ENCODE peak calls at places on chromosomes 3 and 15, in four cellular contexts. One of them, this sample, is unnamed.

GRCh38 chr3:105606052-105606451 is 239.3 kb downstream of the ALCAM start:
- DNase-seq in heart right ventricle: no peak
- DNase-seq in stomach: no peak
- DNase-seq in psoas muscle: no peak
- DNase-seq in this sample: no peak

GRCh38 chr15:63379492-63380150 is 2.0 kb downstream of the CA12 start:
- DNase-seq in heart right ventricle: no peak
- DNase-seq in psoas muscle: no peak
- DNase-seq in stomach: no peak
- DNase-seq in this sample: no peak

GRCh38 chr3:195118671-195119070 is 152.3 kb downstream of the XXYLT1 start:
- DNase-seq in heart right ventricle: no peak
- DNase-seq in stomach: no peak
- DNase-seq in psoas muscle: no peak
- DNase-seq in this sample: no peak

GRCh38 chr3:29141912-29142262 is 139.0 kb upstream of the RBMS3 start:
- DNase-seq in stomach: no peak
- DNase-seq in psoas muscle: no peak
- DNase-seq in heart right ventricle: no peak
- DNase-seq in this sample: no peak

GRCh38 chr3:147113293-147114045 is 292.9 kb downstream of the ZIC4 start:
- DNase-seq in stomach: no peak
- DNase-seq in heart right ventricle: no peak
- DNase-seq in psoas muscle: no peak
- DNase-seq in this sample: no peak

GRCh38 chr3:58999134-58999778 is 50.6 kb downstream of the CFAP20DC start:
- DNase-seq in stomach: no peak
- DNase-seq in psoas muscle: no peak
- DNase-seq in heart right ventricle: no peak
- DNase-seq in this sample: no peak

GRCh38 chr3:120689395-120689794 is 7.4 kb upstream of the HGD start:
- DNase-seq in heart right ventricle: no peak
- DNase-seq in psoas muscle: no peak
- DNase-seq in stomach: no peak
- DNase-seq in this sample: no peak

GRCh38 chr15:45664451-45664850 is 29.6 kb downstream of the SQOR start:
- DNase-seq in heart right ventricle: no peak
- DNase-seq in psoas muscle: no peak
- DNase-seq in stomach: no peak
- DNase-seq in this sample: no peak

GRCh38 chr3:150875548-150875947 is 29.7 kb downstream of the MINDY4B start:
- DNase-seq in stomach: no peak
- DNase-seq in heart right ventricle: no peak
- DNase-seq in psoas muscle: no peak
- DNase-seq in this sample: no peak

GRCh38 chr3:56064684-56065083 is 403.6 kb downstream of the ERC2 start:
- DNase-seq in heart right ventricle: no peak
- DNase-seq in psoas muscle: no peak
- DNase-seq in stomach: no peak
- DNase-seq in this sample: no peak

GRCh38 chr15:39362832-39363561 is 217.9 kb upstream of the THBS1 start:
- DNase-seq in psoas muscle: no peak
- DNase-seq in stomach: no peak
- DNase-seq in heart right ventricle: no peak
- DNase-seq in this sample: no peak

GRCh38 chr3:194508486-194509449 is 22.0 kb upstream of the ATP13A3 start:
- DNase-seq in psoas muscle: no peak
- DNase-seq in heart right ventricle: no peak
- DNase-seq in stomach: no peak
- DNase-seq in this sample: no peak

GRCh38 chr3:86175593-86175992 is 815.4 kb downstream of the VGLL3 start:
- DNase-seq in heart right ventricle: no peak
- DNase-seq in psoas muscle: no peak
- DNase-seq in stomach: no peak
- DNase-seq in this sample: no peak

GRCh38 chr3:21942328-21942727 is 191.3 kb upstream of the ZNF385D start:
- DNase-seq in psoas muscle: peak
- DNase-seq in heart right ventricle: no peak
- DNase-seq in stomach: no peak
- DNase-seq in this sample: no peak

GRCh38 chr3:184740509-184741258 is 28.8 kb upstream of the MAGEF1 start:
- DNase-seq in stomach: peak
- DNase-seq in heart right ventricle: no peak
- DNase-seq in psoas muscle: no peak
- DNase-seq in this sample: no peak
- H3K27ac ChIP-seq in stomach: no peak
- H3K27ac ChIP-seq in heart right ventricle: no peak
- H3K27ac ChIP-seq in psoas muscle: no peak
- H3K27ac ChIP-seq in this sample: no peak

GRCh38 chr3:153880493-153880892 is 240.7 kb upstream of the ARHGEF26 start:
- DNase-seq in stomach: no peak
- DNase-seq in psoas muscle: no peak
- DNase-seq in heart right ventricle: no peak
- DNase-seq in this sample: no peak
- H3K27ac ChIP-seq in stomach: no peak
- H3K27ac ChIP-seq in psoas muscle: no peak
- H3K27ac ChIP-seq in heart right ventricle: no peak
- H3K27ac ChIP-seq in this sample: no peak

DNA sequence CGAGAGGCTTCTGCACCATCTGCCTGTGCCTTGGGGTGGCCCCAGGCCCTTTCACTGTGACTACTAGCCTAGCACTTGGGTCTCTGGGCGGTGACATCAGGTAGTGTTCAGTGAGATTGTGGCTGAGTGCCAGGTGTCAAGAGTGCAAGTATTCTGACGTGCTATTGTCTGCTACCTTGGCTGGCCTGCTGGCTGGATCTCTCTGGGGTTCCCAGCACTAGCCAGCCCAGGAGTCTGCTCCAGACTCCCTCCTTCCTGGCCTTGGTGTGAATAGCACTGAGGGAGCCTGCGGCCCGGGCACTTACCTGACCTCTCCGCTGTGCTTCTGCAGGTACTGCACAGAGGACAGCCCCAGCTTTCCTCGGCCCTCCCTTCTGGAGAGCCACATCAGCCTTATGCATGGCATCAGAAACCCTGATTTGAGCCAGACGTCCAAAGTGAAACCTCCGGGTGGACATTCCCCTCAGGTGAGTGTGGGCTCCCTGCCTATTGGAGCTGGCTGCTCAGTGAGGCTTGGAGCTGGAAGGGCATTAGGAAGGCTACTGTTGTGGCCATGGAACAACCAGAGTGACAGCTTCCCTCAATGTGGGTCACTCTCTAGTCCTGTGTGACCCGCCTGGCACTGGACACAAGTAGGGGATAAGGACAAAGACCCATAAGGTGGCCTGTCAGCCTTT is 17.5 kb upstream of the ALPK3 start:
- DNase-seq in stomach: no peak
- DNase-seq in psoas muscle: no peak
- DNase-seq in heart right ventricle: no peak
- DNase-seq in this sample: no peak
- H3K27ac ChIP-seq in stomach: no peak
- H3K27ac ChIP-seq in psoas muscle: no peak
- H3K27ac ChIP-seq in heart right ventricle: no peak
- H3K27ac ChIP-seq in this sample: no peak

DNA sequence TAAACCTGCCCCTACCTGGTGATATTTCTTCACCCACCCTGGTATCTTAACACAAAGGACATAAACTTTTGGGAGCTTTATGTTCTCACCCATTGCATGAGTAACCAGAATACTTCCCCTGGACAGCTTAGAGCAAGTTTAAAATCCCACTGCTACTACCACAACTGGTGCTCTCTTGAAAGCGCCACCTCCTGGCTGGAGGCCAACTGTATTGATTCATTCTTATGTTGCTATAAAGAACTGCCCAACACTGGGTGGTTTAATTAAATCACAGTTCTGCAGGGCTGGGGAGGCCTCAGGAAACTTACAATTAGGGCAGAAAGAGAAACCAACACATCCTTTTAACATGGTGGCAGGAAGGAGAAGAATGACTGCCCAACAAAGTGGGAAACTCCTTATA is 592.4 kb downstream of the EPHA3 start:
- DNase-seq in psoas muscle: no peak
- DNase-seq in stomach: no peak
- DNase-seq in heart right ventricle: no peak
- DNase-seq in this sample: no peak
- H3K27ac ChIP-seq in psoas muscle: no peak
- H3K27ac ChIP-seq in stomach: no peak
- H3K27ac ChIP-seq in heart right ventricle: no peak
- H3K27ac ChIP-seq in this sample: no peak

GRCh38 chr3:73141531-73141930 is 80.1 kb downstream of the EBLN2 start:
- DNase-seq in psoas muscle: peak
- DNase-seq in heart right ventricle: peak
- DNase-seq in stomach: no peak
- DNase-seq in this sample: no peak

GRCh38 chr3:73137736-73138403 is 76.4 kb downstream of the EBLN2 start:
- DNase-seq in psoas muscle: no peak
- DNase-seq in stomach: no peak
- DNase-seq in heart right ventricle: no peak
- DNase-seq in this sample: no peak

GRCh38 chr3:73143821-73144237 is 82.4 kb downstream of the EBLN2 start:
- DNase-seq in heart right ventricle: no peak
- DNase-seq in psoas muscle: no peak
- DNase-seq in stomach: no peak
- DNase-seq in this sample: no peak

GRCh38 chr3:73143401-73143800 is 81.9 kb downstream of the EBLN2 start:
- DNase-seq in psoas muscle: no peak
- DNase-seq in heart right ventricle: no peak
- DNase-seq in stomach: no peak
- DNase-seq in this sample: no peak

GRCh38 chr3:73140772-73141434 is 79.4 kb downstream of the EBLN2 start:
- DNase-seq in heart right ventricle: peak
- DNase-seq in psoas muscle: peak
- DNase-seq in stomach: no peak
- DNase-seq in this sample: no peak
- H3K27ac ChIP-seq in heart right ventricle: no peak
- H3K27ac ChIP-seq in psoas muscle: no peak
- H3K27ac ChIP-seq in stomach: no peak
- H3K27ac ChIP-seq in this sample: no peak

This sample was measured in substantia nigra.